ENCODE peak calls at places on chromosome 16, in five cellular contexts. R, T, V, X and C are unnamed samples.

GRCh38 chr16:1610071-1610840 is 1.6 kb downstream of the IFT140 start:
- DNase-seq in R (peak; percentile 73), T (peak; percentile 41), V (peak; percentile 89), X (peak; percentile 81), C (peak; percentile 92)

GRCh38 chr16:53542283-53542682 is 39.3 kb upstream of the AKTIP start:
- DNase-seq in R (no peak), T (no peak), V (no peak), X (no peak), C (no peak)

GRCh38 chr16:83501481-83501880 is 306.3 kb upstream of the HSBP1 start:
- DNase-seq in R (no peak), T (no peak), V (no peak), X (no peak), C (no peak)

GRCh38 chr16:79647586-79647985 is 47.0 kb upstream of the MAF start:
- DNase-seq in R (no peak), T (no peak), V (no peak), X (no peak), C (no peak)

GRCh38 chr16:71359431-71359830 is 908 bp downstream of the CALB2 start:
- DNase-seq in R (no peak), T (no peak), V (no peak), X (no peak), C (no peak)

GRCh38 chr16:31453255-31454204 is 5.8 kb upstream of the ARMC5 start:
- DNase-seq in R (peak; percentile 36), T (no peak), V (peak; percentile 63), X (peak; percentile 75), C (no peak)

GRCh38 chr16:1786242-1787055 is 3.7 kb downstream of the NUBP2 start:
- DNase-seq in R (no peak), T (no peak), V (no peak), X (no peak), C (no peak)

GRCh38 chr16:14649816-14650215 is 17.1 kb downstream of the BFAR start:
- DNase-seq in R (no peak), T (no peak), V (no peak), X (no peak), C (no peak)

GRCh38 chr16:24975428-24975889 is 39.7 kb downstream of the ARHGAP17 start:
- DNase-seq in R (peak; percentile 66), T (peak; percentile 76), V (no peak), X (no peak), C (no peak)

GRCh38 chr16:1211451-1212268 is 13.4 kb downstream of the TPSG1 start:
- DNase-seq in R (no peak), T (no peak), V (no peak), X (no peak), C (no peak)

GRCh38 chr16:89581861-89582563 is 6.5 kb downstream of the CPNE7 start:
- DNase-seq in R (peak; percentile 79), T (no peak), V (no peak), X (peak; percentile 71), C (no peak)

GRCh38 chr16:63975669-63976068 is 1146.2 kb downstream of the CDH11 start:
- DNase-seq in R (no peak), T (no peak), V (no peak), X (no peak), C (no peak)

GRCh38 chr16:19882641-19883040 is 2.0 kb downstream of the GPRC5B start:
- DNase-seq in R (no peak), T (no peak), V (no peak), X (no peak), C (no peak)
- H2AFZ ChIP-seq in R (peak overlapping the region; percentile 72), T (no peak overlapping the region), V (no peak overlapping the region), X (no peak overlapping the region), C (no peak overlapping the region)

GRCh38 chr16:28569968-28570752 is 16.4 kb downstream of the SGF29 start:
- DNase-seq in R (no peak), T (no peak), V (no peak), X (no peak), C (no peak)
- TF ChIP-seq SMC3 in R (no peak), T (no peak), V (no peak), X (no peak), C (no peak)

DNA sequence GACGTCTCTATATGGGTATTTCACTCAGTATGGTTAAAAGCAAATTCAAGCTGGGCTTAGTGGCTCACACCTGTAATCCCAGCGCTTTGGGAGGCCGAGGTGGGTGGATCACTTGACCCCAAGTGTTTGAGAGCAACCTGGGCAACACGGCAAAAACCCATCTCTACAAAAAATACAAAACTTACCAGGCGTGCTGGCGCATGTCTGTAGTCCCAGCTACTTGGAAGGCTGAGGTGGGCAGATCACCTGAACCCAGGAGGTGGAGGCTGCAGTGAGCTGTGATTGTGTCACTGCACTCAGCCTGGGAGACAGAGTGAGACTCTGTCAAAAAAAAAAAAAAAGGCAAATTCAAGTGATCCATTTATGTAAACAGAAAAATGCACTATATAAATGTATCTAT is 1.3 kb upstream of the TNFRSF17 start:
- DNase-seq in R (no peak), T (no peak), V (no peak), X (no peak), C (no peak)
- H3K4me2 ChIP-seq in R (no peak overlapping the region), T (peak overlapping the region; percentile 88), V (peak overlapping the region; percentile 24), X (no peak overlapping the region), C (no peak overlapping the region)

GRCh38 chr16:3363793-3364192 is 8.1 kb downstream of the OR2C1 start:
- DNase-seq in R (no peak), T (no peak), V (peak; percentile 32), X (peak; percentile 85), C (no peak)
- H2AFZ ChIP-seq in R (no peak overlapping the region), T (no peak overlapping the region), V (no peak overlapping the region), X (peak overlapping the region; percentile 54), C (no peak overlapping the region)

DNA sequence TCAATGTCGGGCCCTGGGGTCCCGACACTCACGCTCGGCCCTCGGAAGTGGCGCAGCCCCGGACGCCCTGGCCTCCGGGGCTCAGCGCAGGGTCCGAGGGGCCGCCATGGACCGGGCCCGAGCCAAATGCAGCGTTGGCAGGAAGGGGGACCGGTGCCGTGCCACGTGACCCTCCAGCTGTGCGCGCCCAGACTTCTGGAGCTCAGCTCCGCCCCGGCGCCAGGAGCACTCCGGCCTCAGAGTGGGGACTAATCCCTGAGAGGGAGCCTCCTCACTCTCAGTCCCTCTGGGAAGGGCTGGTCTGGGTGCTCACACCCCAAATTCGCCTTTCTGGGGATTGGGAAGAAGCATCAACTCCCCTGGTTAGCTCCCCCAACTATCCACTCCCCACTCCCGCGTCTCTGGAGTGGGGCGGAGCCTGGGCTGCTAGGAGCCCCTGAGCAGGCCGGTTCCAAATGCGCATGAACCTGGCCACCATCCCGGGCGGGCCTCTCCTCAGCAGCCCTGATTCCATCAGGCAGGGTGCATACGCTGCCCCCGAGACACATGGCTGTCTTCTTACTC is at the start of gene B3GNT9:
- DNase-seq in R (peak; percentile 66), T (no peak), V (peak; percentile 51), X (peak; percentile 56), C (peak; percentile 92)
- TF ChIP-seq SMC3 in R (no peak), T (no peak), V (no peak), X (no peak), C (no peak)

DNA sequence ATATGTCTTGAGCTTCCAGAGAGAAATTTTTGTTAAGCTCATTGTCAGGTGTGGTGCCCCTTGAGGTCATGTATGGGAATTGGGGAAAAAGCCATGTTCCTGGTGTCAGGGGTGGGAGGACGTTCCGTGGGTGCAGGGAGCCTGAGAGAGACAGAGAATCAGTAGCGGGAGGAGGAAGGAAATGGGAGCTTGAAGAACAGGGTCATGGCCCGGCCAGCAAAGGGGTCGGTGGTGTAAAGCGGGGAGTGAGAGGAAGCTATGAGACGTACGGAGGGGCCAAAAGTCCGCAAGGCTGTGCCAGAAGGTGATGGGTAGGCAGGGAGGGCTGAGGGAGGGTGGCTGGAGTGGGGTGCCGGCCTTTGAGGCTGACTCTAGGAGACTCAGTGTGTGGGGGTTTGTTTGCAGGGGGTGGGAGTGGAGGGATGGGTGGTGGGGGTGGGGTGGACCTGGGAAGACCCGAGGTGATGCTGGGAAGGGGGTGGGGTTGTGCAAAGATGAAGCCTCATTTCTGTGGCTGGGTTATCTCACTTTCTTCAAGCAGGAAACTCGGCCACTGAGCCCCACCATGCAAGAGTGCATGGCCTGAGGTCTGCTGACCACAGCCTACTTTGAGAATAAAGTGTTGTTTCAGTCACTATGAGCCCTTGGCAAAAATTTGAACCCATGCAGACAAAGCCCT is 63.6 kb downstream of the PLCG2 start:
- DNase-seq in R (no peak), T (no peak), V (no peak), X (no peak), C (no peak)
- H3K4me2 ChIP-seq in R (no peak overlapping the region), T (peak overlapping the region; percentile 53), V (no peak overlapping the region), X (no peak overlapping the region), C (no peak overlapping the region)

GRCh38 chr16:3065742-3066439 is 451 bp downstream of the IL32 start:
- DNase-seq in R (no peak), T (no peak), V (no peak), X (no peak), C (no peak)
- H2AFZ ChIP-seq in R (peak overlapping the region; percentile 98), T (peak overlapping the region; percentile 77), V (peak overlapping the region; percentile 67), X (no peak overlapping the region), C (peak overlapping the region; percentile 80)